ENCODE peak calls at places on chromosomes 1 and 21, in seven cellular contexts. R is kidney epithelial cell, E is uterus, N is psoas muscle, U is mesothelial cell of epicardium, T is OCI-LY7, G is HFF-Myc. S is an unnamed sample.

GRCh38 chr1:203278087-203278884 is 27.0 kb upstream of the BTG2 start:
- DNase-seq in R (no peak), E (peak; percentile 97), N (peak; percentile 96), U (no peak), T (peak; percentile 55), G (no peak), S (peak; percentile 43)

GRCh38 chr1:109873278-109874175 is 37.1 kb upstream of the CSF1 start:
- DNase-seq in R (no peak), E (no peak), N (no peak), U (no peak), T (no peak), G (peak; percentile 30), S (no peak)

GRCh38 chr1:26785611-26786436 is 1.9 kb upstream of the PIGV start:
- DNase-seq in R (no peak), E (no peak), N (no peak), U (no peak), T (peak; percentile 35), G (no peak), S (no peak)

GRCh38 chr1:78045850-78046778 is at the start of gene GIPC2:
- DNase-seq in R (no peak), E (peak; percentile 25), N (peak; percentile 49), U (no peak), T (no peak), G (no peak), S (no peak)

GRCh38 chr1:53197301-53198205 is 929 bp downstream of the CPT2 start:
- DNase-seq in R (no peak), E (no peak), N (no peak), U (no peak), T (no peak), G (no peak), S (no peak)

GRCh38 chr1:218284377-218284916 is 646 bp upstream of the RRP15 start:
- DNase-seq in R (no peak), E (no peak), N (no peak), U (no peak), T (no peak), G (no peak), S (no peak)

GRCh38 chr1:47230692-47231313 is 1.2 kb downstream of the TAL1 start:
- DNase-seq in R (no peak), E (no peak), N (no peak), U (no peak), T (no peak), G (no peak), S (peak; percentile 34)

GRCh38 chr21:25176637-25177412 is 430.5 kb downstream of the MRPL39 start:
- DNase-seq in R (no peak), E (no peak), N (no peak), U (no peak), T (no peak), G (no peak), S (no peak)

GRCh38 chr1:43147625-43148319 is 24.3 kb downstream of the EBNA1BP2 start:
- DNase-seq in R (peak; percentile 29), E (peak; percentile 71), N (peak; percentile 62), U (peak; percentile 81), T (no peak), G (peak; percentile 55), S (peak; percentile 95)

GRCh38 chr1:3410435-3410915 is 44.0 kb upstream of the ARHGEF16 start:
- DNase-seq in R (no peak), E (no peak), N (no peak), U (no peak), T (no peak), G (no peak), S (no peak)

GRCh38 chr1:46489638-46490602 is at the start of gene DMBX1:
- DNase-seq in R (no peak), E (no peak), N (peak; percentile 39), U (no peak), T (no peak), G (no peak), S (peak; percentile 25)

GRCh38 chr1:113966013-113966412 is 13.3 kb upstream of the OLFML3 start:
- DNase-seq in R (no peak), E (peak; percentile 39), N (no peak), U (no peak), T (no peak), G (no peak), S (no peak)

GRCh38 chr1:42189931-42190853 is 25.6 kb upstream of the GUCA2A start:
- DNase-seq in R (no peak), E (no peak), N (no peak), U (no peak), T (no peak), G (no peak), S (no peak)

GRCh38 chr1:153919879-153920852 is 2.6 kb downstream of the GATAD2B start:
- DNase-seq in R (no peak), E (no peak), N (no peak), U (no peak), T (peak; percentile 58), G (peak; percentile 65), S (no peak)

GRCh38 chr1:92408825-92409224 is 77.9 kb downstream of the GFI1 start:
- DNase-seq in R (no peak), E (no peak), N (no peak), U (no peak), T (no peak), G (no peak), S (no peak)

GRCh38 chr1:229648406-229648805 is 22.4 kb downstream of the URB2 start:
- DNase-seq in R (no peak), E (no peak), N (no peak), U (no peak), T (no peak), G (no peak), S (no peak)

GRCh38 chr1:115768549-115768948 is at the start of gene CASQ2:
- DNase-seq in R (no peak), E (peak; percentile 43), N (peak; percentile 26), U (no peak), T (no peak), G (no peak), S (no peak)

GRCh38 chr1:115767403-115767802 is 1.1 kb downstream of the CASQ2 start:
- DNase-seq in R (no peak), E (no peak), N (no peak), U (no peak), T (no peak), G (no peak), S (no peak)

GRCh38 chr1:115771094-115771846 is 2.8 kb upstream of the CASQ2 start:
- DNase-seq in R (no peak), E (no peak), N (no peak), U (no peak), T (no peak), G (no peak), S (no peak)

DNA sequence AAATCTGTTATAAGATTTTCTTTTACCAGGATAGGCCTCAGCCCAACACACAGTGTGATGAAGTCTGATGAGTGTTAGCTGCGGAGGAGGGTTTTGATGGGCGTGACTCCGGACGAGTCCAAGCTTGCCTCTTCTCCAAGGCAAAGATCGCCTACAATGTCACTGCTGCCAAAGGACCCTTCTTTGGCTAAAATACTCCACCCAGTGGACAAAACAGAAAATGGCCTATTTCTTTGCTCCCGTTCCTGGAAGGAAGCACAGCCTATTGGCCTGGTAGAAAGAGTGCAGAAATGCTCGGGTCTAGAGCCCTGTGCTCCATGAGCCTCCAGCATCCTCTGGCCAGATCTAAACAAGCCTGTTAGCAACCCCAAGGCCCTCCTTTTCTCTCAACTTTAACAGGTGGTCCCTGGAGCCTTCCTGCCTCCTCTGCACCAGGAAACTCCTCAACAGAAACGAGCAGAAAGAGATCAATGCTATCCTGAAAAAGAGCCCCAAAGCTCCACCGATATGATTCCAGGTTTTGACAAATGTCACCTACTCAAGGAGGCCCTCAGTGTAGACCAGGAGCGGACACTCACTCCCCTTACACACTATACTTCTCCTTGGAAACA is 3.4 kb upstream of the CASQ2 start:
- DNase-seq in R (no peak), E (peak; percentile 82), N (peak; percentile 65), U (no peak), T (peak; percentile 47), G (peak; percentile 83), S (peak; percentile 59)
- TF ChIP-seq CTCF in R (peak; percentile 61), E (peak; percentile 79), N (peak; percentile 87), U (peak; percentile 71), T (peak; percentile 76), G (peak; percentile 69), S (peak; percentile 86)

DNA sequence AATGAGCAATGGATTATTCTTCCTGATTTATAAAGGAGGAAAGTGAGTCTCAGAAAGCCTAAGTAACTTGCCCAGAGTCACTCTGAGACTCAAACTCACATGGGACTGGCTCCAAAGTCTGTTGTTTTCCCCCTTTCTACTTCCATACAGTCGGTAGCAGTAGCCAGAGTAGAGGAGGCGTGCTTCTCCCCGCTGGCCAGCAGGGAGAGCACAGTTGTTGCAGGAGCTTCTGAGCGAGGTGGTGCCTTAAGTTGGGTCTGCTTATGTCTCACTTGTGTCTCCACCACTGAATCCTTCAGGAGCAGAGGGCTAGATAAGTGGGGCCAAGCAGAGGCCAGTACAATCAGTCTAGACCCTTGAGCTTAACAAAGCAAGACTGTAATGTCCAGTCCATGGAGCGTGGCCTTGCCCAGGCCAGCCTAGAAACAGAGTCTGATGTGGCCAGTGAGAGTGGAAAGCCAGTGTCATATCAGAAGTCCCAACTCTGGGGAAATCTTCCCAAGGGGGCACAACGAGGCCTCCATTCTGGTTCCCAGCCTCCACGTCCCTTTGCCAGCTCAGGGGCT is 181.9 kb downstream of the ZSCAN20 start:
- DNase-seq in R (no peak), E (no peak), N (no peak), U (no peak), T (no peak), G (no peak), S (peak; percentile 15)
- TF ChIP-seq CTCF in R (peak; percentile 30), E (no peak), N (no peak), U (peak; percentile 17), T (peak; percentile 25), G (peak; percentile 47), S (peak; percentile 49)

GRCh38 chr1:151477066-151477465 is 17.8 kb upstream of the POGZ start:
- DNase-seq in R (no peak), E (no peak), N (no peak), U (no peak), T (no peak), G (no peak), S (no peak)

GRCh38 chr1:151474711-151475110 is 15.4 kb upstream of the POGZ start:
- DNase-seq in R (no peak), E (no peak), N (no peak), U (no peak), T (no peak), G (no peak), S (no peak)

GRCh38 chr1:151476083-151476482 is 16.8 kb upstream of the POGZ start:
- DNase-seq in R (no peak), E (no peak), N (no peak), U (no peak), T (no peak), G (no peak), S (no peak)

GRCh38 chr1:151475175-151475574 is 15.9 kb upstream of the POGZ start:
- DNase-seq in R (no peak), E (no peak), N (no peak), U (no peak), T (peak; percentile 38), G (no peak), S (no peak)

GRCh38 chr1:151472852-151473731 is 13.8 kb upstream of the POGZ start:
- DNase-seq in R (no peak), E (peak; percentile 53), N (peak; percentile 35), U (peak; percentile 26), T (no peak), G (no peak), S (peak; percentile 39)
- TF ChIP-seq CTCF in R (no peak), E (no peak), N (no peak), U (no peak), T (no peak), G (no peak), S (no peak)

DNA sequence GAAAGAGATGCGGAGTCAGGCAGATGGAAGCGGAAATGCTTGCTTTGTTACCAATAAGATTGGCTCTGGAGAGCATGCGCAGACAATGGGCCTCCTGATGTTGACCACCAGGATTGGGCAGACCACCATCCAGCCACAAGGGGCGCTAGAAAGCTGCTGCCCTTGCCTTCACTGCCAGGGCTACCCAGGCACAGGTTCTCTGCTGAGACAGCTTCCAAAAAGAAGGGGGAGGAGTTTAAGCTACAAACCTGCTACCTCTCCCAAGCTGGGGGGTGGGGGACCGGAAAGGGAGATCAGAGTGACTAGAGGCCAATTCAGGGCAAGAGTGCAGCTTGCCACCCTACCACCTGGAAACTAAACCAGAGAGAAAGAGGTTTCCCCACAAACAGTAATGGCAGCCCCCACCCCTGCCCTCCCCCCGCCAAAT is 369.7 kb downstream of the RRAGC start:
- DNase-seq in R (no peak), E (no peak), N (no peak), U (no peak), T (peak; percentile 82), G (peak; percentile 9), S (peak; percentile 74)
- TF ChIP-seq CTCF in R (peak; percentile 68), E (no peak), N (peak; percentile 31), U (peak; percentile 59), T (peak; percentile 92), G (peak; percentile 78), S (peak; percentile 69)

S was measured in neural crest cell.